ENCODE peak calls at places on chromosome 10, in seven cellular contexts. K, F, C, Z, N, W and O are unnamed samples.
A peak's percentile ranks its signal among the peaks of the same experiment; 100 is the strongest.

GRCh38 chr10:101231092-101231491 is 1.8 kb upstream of the LBX1 start:
- DNase-seq in K (no peak), W (no peak), F (no peak), N (no peak), C (no peak), Z (no peak), O (no peak)

GRCh38 chr10:482036-482435 is 207.4 kb downstream of the DIP2C start:
- DNase-seq in K (no peak), N (no peak), C (no peak), F (no peak), Z (no peak), W (no peak), O (no peak)

GRCh38 chr10:28958468-28958867 is 281.1 kb downstream of the BAMBI start:
- DNase-seq in C (no peak), N (no peak), W (no peak), K (no peak), F (no peak), Z (no peak), O (no peak)

GRCh38 chr10:88386204-88386877 is 196.8 kb downstream of the RNLS start:
- DNase-seq in F (no peak), Z (peak; percentile 54), N (no peak), C (no peak), K (no peak), W (peak; percentile 21), O (no peak)

GRCh38 chr10:22554481-22555182 is 159.7 kb downstream of the PIP4K2A start:
- DNase-seq in Z (peak; percentile 89), F (peak; percentile 65), C (peak; percentile 46), K (no peak), N (peak; percentile 72), W (peak; percentile 93), O (peak; percentile 77)

GRCh38 chr10:16381083-16381482 is 55.7 kb upstream of the PTER start:
- DNase-seq in K (peak; percentile 30), C (no peak), N (no peak), W (no peak), Z (no peak), F (no peak), O (no peak)

GRCh38 chr10:88833722-88834121 is 17.9 kb downstream of the ANKRD22 start:
- DNase-seq in F (no peak), N (no peak), W (no peak), Z (no peak), K (no peak), C (no peak), O (no peak)

GRCh38 chr10:46541735-46542566 is 14.5 kb downstream of the GPRIN2 start:
- DNase-seq in N (peak; percentile 8), W (no peak), F (peak; percentile 21), K (no peak), C (no peak), Z (no peak), O (peak; percentile 12)

GRCh38 chr10:120891367-120891766 is 40.2 kb downstream of the WDR11 start:
- DNase-seq in Z (peak; percentile 23), F (no peak), C (no peak), N (no peak), K (no peak), W (peak; percentile 75), O (no peak)

GRCh38 chr10:109386101-109386500 is 537.2 kb downstream of the XPNPEP1 start:
- DNase-seq in W (no peak), N (no peak), F (no peak), C (no peak), Z (no peak), K (no peak), O (no peak)

GRCh38 chr10:113689574-113689973 is 9.9 kb downstream of the CASP7 start:
- DNase-seq in F (no peak), N (no peak), K (no peak), C (no peak), W (no peak), Z (no peak), O (no peak)

DNA sequence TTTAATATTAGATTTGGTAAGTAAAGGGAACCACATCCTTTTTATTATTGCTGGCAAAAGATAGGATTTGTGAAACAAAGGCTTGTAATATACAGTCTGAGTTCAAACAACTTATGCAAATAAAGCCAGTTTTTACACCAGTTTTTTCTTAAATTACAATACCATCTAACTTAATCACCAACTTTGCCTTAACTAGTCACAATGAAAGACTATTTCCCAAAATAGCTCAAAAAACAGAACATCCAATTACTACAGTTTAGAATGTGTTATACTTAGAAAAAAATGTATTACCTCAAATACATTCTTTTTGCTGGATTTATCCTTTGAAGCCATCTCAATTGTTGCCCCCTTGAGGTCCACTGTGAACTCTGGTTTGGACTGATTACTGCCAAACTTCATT is 108.5 kb downstream of the ARHGAP12 start:
- DNase-seq in F (no peak), Z (no peak), W (no peak), K (no peak), C (no peak), N (no peak), O (no peak)
- TF ChIP-seq CTCF in F (no peak), Z (no peak), W (no peak), K (no peak), C (no peak), N (no peak), O (no peak)

GRCh38 chr10:11311027-11311426 is 293.4 kb downstream of the CELF2 start:
- DNase-seq in K (no peak), C (no peak), F (no peak), Z (no peak), N (no peak), W (no peak), O (no peak)
- H3K9me3 ChIP-seq in K (no peaks in the 10 kb centered on the region), C (peaks cover 29% of the 10 kb centered on the region), F (no peaks in the 10 kb centered on the region), Z (no peaks in the 10 kb centered on the region), N (peaks cover 2% of the 10 kb centered on the region), W (no peaks in the 10 kb centered on the region), O (peaks cover 23% of the 10 kb centered on the region)

GRCh38 chr10:2620827-2621521 is 446.4 kb upstream of the PFKP start:
- DNase-seq in N (no peak), C (no peak), W (no peak), K (no peak), F (no peak), Z (no peak), O (no peak)

GRCh38 chr10:2625094-2625493 is 442.3 kb upstream of the PFKP start:
- DNase-seq in W (no peak), K (no peak), C (no peak), Z (no peak), N (no peak), F (no peak), O (no peak)

GRCh38 chr10:2623675-2624274 is 443.6 kb upstream of the PFKP start:
- DNase-seq in W (no peak), F (no peak), K (no peak), Z (no peak), N (no peak), C (no peak), O (no peak)

GRCh38 chr10:2619927-2620326 is 447.4 kb upstream of the PFKP start:
- DNase-seq in C (no peak), N (no peak), W (no peak), Z (no peak), F (no peak), K (no peak), O (no peak)

DNA sequence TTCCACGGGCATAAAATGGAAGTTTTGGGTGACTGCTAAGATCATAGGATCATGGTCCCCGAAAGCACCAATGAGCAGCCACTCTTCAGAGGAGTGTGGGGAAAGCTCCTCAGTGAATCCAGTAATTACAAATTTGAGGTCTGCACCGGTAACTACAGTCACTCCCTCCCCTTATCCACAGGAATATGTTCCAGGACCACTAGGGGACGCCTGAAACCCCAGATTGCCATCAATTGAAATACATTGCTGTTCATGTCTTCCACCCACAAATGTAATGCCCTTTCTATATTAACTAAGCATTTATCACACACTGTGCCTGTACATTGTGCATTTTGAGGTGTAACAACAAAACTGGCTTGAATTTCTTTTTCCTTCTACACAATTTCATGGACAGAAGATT is 447.9 kb upstream of the PFKP start:
- DNase-seq in K (no peak), F (no peak), N (no peak), Z (no peak), C (no peak), W (no peak), O (no peak)
- TF ChIP-seq CTCF in K (peak; percentile 36), F (no peak), N (no peak), Z (no peak), C (no peak), W (no peak), O (no peak)

GRCh38 chr10:133459454-133460207 is 5.9 kb downstream of the SCART1 start:
- DNase-seq in C (no peak), N (no peak), F (no peak), W (no peak), Z (no peak), K (no peak), O (peak; percentile 12)

GRCh38 chr10:133460208-133460769 is 6.5 kb downstream of the SCART1 start:
- DNase-seq in W (no peak), C (no peak), N (no peak), Z (no peak), F (no peak), K (no peak), O (no peak)

GRCh38 chr10:133461841-133462240 is 8.1 kb downstream of the SCART1 start:
- DNase-seq in C (no peak), Z (no peak), K (no peak), N (no peak), W (no peak), F (no peak), O (no peak)

GRCh38 chr10:133462512-133463305 is 9.0 kb downstream of the SCART1 start:
- DNase-seq in K (no peak), W (no peak), Z (no peak), C (no peak), F (no peak), N (no peak), O (no peak)

GRCh38 chr10:133461027-133461426 is 7.3 kb downstream of the SCART1 start:
- DNase-seq in C (no peak), N (no peak), Z (no peak), W (no peak), K (no peak), F (no peak), O (no peak)
- H3K9me3 ChIP-seq in C (peaks cover 16% of the 10 kb centered on the region), N (no peaks in the 10 kb centered on the region), Z (no peaks in the 10 kb centered on the region), W (no peaks in the 10 kb centered on the region), K (no peaks in the 10 kb centered on the region), F (no peaks in the 10 kb centered on the region), O (no peaks in the 10 kb centered on the region)